ENCODE peak calls at places on chromosome 11, in nine cellular contexts. V is tibial artery, K is ovary, T is neural progenitor cell, B is stomach, L is mucosa of descending colon, R is endothelial cell of umbilical vein, N is BE2C, J is HCT116. D is an unnamed sample.

GRCh38 chr11:83241291-83241946 is 44.7 kb downstream of the CCDC90B start:
- DNase-seq in V (peak; percentile 45), K (peak; percentile 49), T (peak; percentile 79), B (peak; percentile 74), L (no peak), R (peak; percentile 74), N (peak; percentile 70), J (peak; percentile 69), D (peak; percentile 77)

GRCh38 chr11:62710001-62710345 is 2.5 kb downstream of the GNG3 start:
- DNase-seq in V (no peak), K (no peak), T (no peak), B (peak; percentile 45), L (no peak), R (no peak), N (no peak), J (no peak), D (peak; percentile 48)

GRCh38 chr11:61962213-61963015 is 5.0 kb downstream of the FTH1 start:
- DNase-seq in V (no peak), K (peak; percentile 20), T (no peak), B (no peak), L (no peak), R (peak; percentile 10), N (no peak), J (no peak), D (no peak)

GRCh38 chr11:66268953-66269906 is 791 bp downstream of the RAB1B start:
- DNase-seq in V (no peak), K (no peak), T (peak; percentile 66), B (no peak), L (peak; percentile 70), R (peak; percentile 34), N (no peak), J (no peak), D (peak; percentile 41)

GRCh38 chr11:65389294-65389980 is 3.0 kb downstream of the FRMD8 start:
- DNase-seq in V (no peak), K (no peak), T (no peak), B (no peak), L (no peak), R (no peak), N (no peak), J (no peak), D (no peak)

GRCh38 chr11:47101452-47101851 is 75.2 kb downstream of the ARFGAP2 start:
- DNase-seq in V (no peak), K (no peak), T (no peak), B (no peak), L (no peak), R (no peak), N (no peak), J (no peak), D (no peak)

GRCh38 chr11:12725863-12726666 is 51.8 kb downstream of the TEAD1 start:
- DNase-seq in V (no peak), K (no peak), T (no peak), B (no peak), L (no peak), R (peak; percentile 19), N (no peak), J (peak; percentile 48), D (no peak)

GRCh38 chr11:35364101-35364780 is 55.1 kb downstream of the SLC1A2 start:
- DNase-seq in V (peak; percentile 82), K (peak; percentile 39), T (peak; percentile 13), B (peak; percentile 69), L (no peak), R (no peak), N (no peak), J (peak; percentile 29), D (peak; percentile 93)

GRCh38 chr11:29554000-29554399 is 462.8 kb downstream of the KCNA4 start:
- DNase-seq in V (no peak), K (no peak), T (no peak), B (no peak), L (no peak), R (no peak), N (no peak), J (no peak), D (no peak)

GRCh38 chr11:34616830-34617504 is 3.9 kb upstream of the EHF start:
- DNase-seq in V (no peak), K (no peak), T (no peak), B (peak; percentile 65), L (no peak), R (no peak), N (no peak), J (no peak), D (no peak)

GRCh38 chr11:19910931-19911330 is 198.3 kb downstream of the NAV2 start:
- DNase-seq in V (no peak), K (no peak), T (no peak), B (no peak), L (no peak), R (no peak), N (no peak), J (no peak), D (no peak)

GRCh38 chr11:70860855-70861254 is 391.5 kb downstream of the SHANK2 start:
- DNase-seq in V (no peak), K (no peak), T (peak; percentile 63), B (no peak), L (no peak), R (no peak), N (no peak), J (no peak), D (no peak)

GRCh38 chr11:30789270-30789669 is 203.1 kb upstream of the MPPED2 start:
- DNase-seq in V (no peak), K (no peak), T (no peak), B (no peak), L (no peak), R (no peak), N (no peak), J (no peak), D (peak; percentile 1)

GRCh38 chr11:40401132-40401853 is 1058.2 kb downstream of the LRRC4C start:
- DNase-seq in V (no peak), K (no peak), T (no peak), B (no peak), L (no peak), R (no peak), N (no peak), J (no peak), D (no peak)

GRCh38 chr11:1091332-1092083 is 16.8 kb downstream of the MUC2 start:
- DNase-seq in V (no peak), K (no peak), T (no peak), B (no peak), L (peak; percentile 5), R (no peak), N (peak; percentile 0), J (no peak), D (no peak)

GRCh38 chr11:9095421-9095820 is 4.0 kb upstream of the SCUBE2 start:
- DNase-seq in V (no peak), K (no peak), T (no peak), B (no peak), L (no peak), R (no peak), N (no peak), J (no peak), D (no peak)

GRCh38 chr11:35173011-35173511 is 34.1 kb downstream of the CD44 start:
- DNase-seq in V (peak; percentile 73), K (no peak), T (no peak), B (peak; percentile 34), L (peak; percentile 57), R (no peak), N (no peak), J (no peak), D (no peak)

GRCh38 chr11:79081441-79082124 is 359.2 kb downstream of the TENM4 start:
- DNase-seq in V (no peak), K (no peak), T (peak; percentile 38), B (no peak), L (no peak), R (peak; percentile 76), N (no peak), J (no peak), D (no peak)

GRCh38 chr11:111526501-111526900 is 11.9 kb downstream of the HOATZ start:
- DNase-seq in V (no peak), K (no peak), T (no peak), B (no peak), L (no peak), R (no peak), N (no peak), J (no peak), D (no peak)

GRCh38 chr11:43561832-43562231 is 118.7 kb upstream of the HSD17B12 start:
- DNase-seq in V (no peak), K (no peak), T (no peak), B (no peak), L (no peak), R (no peak), N (no peak), J (no peak), D (no peak)

GRCh38 chr11:76814414-76814813 is 31.3 kb downstream of the TSKU start:
- DNase-seq in V (no peak), K (no peak), T (no peak), B (no peak), L (no peak), R (no peak), N (no peak), J (no peak), D (no peak)
- H3K9me3 ChIP-seq in V (peaks cover 22% of the 10 kb centered on the region), K (no peaks in the 10 kb centered on the region), T (peaks cover 18% of the 10 kb centered on the region), B (peaks cover 8% of the 10 kb centered on the region), L (peaks cover 26% of the 10 kb centered on the region), R (no peaks in the 10 kb centered on the region), N (peaks cover 6% of the 10 kb centered on the region), J (no peaks in the 10 kb centered on the region), D (no peaks in the 10 kb centered on the region)

DNA sequence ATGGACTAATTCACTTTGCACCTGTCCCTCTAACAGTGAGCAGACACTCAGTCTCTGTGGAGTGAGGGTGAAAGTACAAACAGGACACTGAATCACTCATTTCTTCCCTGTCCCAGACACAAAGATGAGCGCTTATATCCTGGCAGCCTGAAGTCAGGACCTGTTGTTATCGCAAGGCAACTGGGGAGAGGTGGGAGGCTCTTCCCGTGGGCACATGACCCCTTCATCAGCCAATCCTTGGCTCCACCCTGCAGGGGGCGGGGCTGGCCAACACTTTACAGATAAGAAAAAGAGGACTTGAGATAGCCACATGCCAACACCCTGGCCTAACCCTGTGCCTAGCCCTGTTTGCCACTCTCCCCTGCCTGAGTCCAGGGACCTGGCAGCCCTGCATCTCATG is 29.5 kb upstream of the TESMIN start:
- DNase-seq in V (no peak), K (no peak), T (peak; percentile 50), B (peak; percentile 87), L (no peak), R (peak; percentile 50), N (peak; percentile 74), J (peak; percentile 4), D (peak; percentile 41)
- H3K36me3 ChIP-seq in V (peaks cover 83% of the 10 kb centered on the region), K (no peaks in the 10 kb centered on the region), T (no peaks in the 10 kb centered on the region), B (peaks cover 100% of the 10 kb centered on the region), L (peaks cover 17% of the 10 kb centered on the region), R (peaks cover 37% of the 10 kb centered on the region), N (peaks cover 5% of the 10 kb centered on the region), J (no peaks in the 10 kb centered on the region), D (no peaks in the 10 kb centered on the region)

GRCh38 chr11:99446400-99446799 is 425.7 kb downstream of the CNTN5 start:
- DNase-seq in V (no peak), K (no peak), T (no peak), B (no peak), L (no peak), R (no peak), N (no peak), J (no peak), D (no peak)
- TF ChIP-seq CTCF in V (no peak), K (no peak), T (no peak), B (no peak), L (no peak), R (no peak), N (no peak), J (no peak), D (no peak)

DNA sequence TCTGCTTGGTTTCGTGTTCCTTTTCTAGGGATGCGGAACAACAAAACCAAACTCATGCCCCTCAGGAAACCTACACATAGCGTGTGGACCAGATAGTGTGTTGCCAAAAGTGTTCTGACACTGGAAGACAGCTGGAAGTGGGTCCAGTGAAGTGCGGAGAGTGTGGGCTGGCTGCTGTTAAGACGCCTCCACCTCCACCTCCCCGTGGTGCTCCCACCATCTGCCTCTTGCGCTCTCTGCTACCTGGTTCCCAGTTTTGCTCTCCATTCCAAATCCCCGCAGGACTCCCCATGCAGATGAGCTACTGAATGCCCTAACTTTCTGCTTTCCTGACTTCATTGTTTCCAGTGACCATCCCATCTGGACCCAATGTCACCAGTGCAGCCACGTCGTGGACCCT is 51.8 kb downstream of the NCAPD3 start:
- DNase-seq in V (no peak), K (no peak), T (no peak), B (no peak), L (no peak), R (no peak), N (no peak), J (no peak), D (no peak)
- H3K9me3 ChIP-seq in V (no peaks in the 10 kb centered on the region), K (no peaks in the 10 kb centered on the region), T (peaks cover 26% of the 10 kb centered on the region), B (no peaks in the 10 kb centered on the region), L (no peaks in the 10 kb centered on the region), R (no peaks in the 10 kb centered on the region), N (peaks cover 3% of the 10 kb centered on the region), J (no peaks in the 10 kb centered on the region), D (no peaks in the 10 kb centered on the region)

D was measured in cardiac muscle cell.